ENCODE peak calls at places on chromosomes 11 and 22, in six cellular contexts. Z, G, V, C, N and A are unnamed samples. For H3K4me1, the result is how much of the 10 kb centered on the place peaks cover.

GRCh38 chr11:65442952-65443351 is 20.4 kb downstream of the NEAT1 start:
- DNase-seq in Z (no peak), G (no peak), V (no peak), C (no peak), N (no peak), A (no peak)

GRCh38 chr22:42644422-42645340 is 4.3 kb upstream of the ATP5MGL start:
- DNase-seq in Z (peak), G (no peak), V (peak), C (peak), N (no peak), A (peak)

GRCh38 chr11:29260939-29261705 is 755.7 kb downstream of the KCNA4 start:
- DNase-seq in Z (no peak), G (no peak), V (no peak), C (no peak), N (no peak), A (no peak)

GRCh38 chr11:86551286-86551685 is 121.1 kb downstream of the ME3 start:
- DNase-seq in Z (no peak), G (no peak), V (no peak), C (no peak), N (no peak), A (no peak)

GRCh38 chr11:113994077-113994954 is 19.4 kb downstream of the HTR3A start:
- DNase-seq in Z (no peak), G (peak), V (no peak), C (no peak), N (peak), A (no peak)

GRCh38 chr22:48239461-48240164 is 1477.2 kb downstream of the TBC1D22A start:
- DNase-seq in Z (no peak), G (no peak), V (no peak), C (no peak), N (peak), A (no peak)

GRCh38 chr11:114161486-114162250 is 102.2 kb downstream of the ZBTB16 start:
- DNase-seq in Z (no peak), G (no peak), V (no peak), C (peak), N (no peak), A (no peak)

GRCh38 chr11:5277807-5278206 is 8.1 kb upstream of the HBE1 start:
- DNase-seq in Z (no peak), G (no peak), V (no peak), C (no peak), N (no peak), A (no peak)

GRCh38 chr11:121389651-121390050 is 62.5 kb upstream of the SORL1 start:
- DNase-seq in Z (peak), G (no peak), V (no peak), C (peak), N (no peak), A (no peak)
- H3K4me3 ChIP-seq in Z (no peak), G (no peak), V (no peak), C (no peak), N (no peak), A (no peak)

GRCh38 chr11:44529895-44530412 is 35.5 kb upstream of the CD82 start:
- DNase-seq in Z (no peak), G (no peak), V (no peak), C (no peak), N (no peak), A (no peak)
- H3K4me1 ChIP-seq in Z (under half), G (under half), V (under half), C (under half), N (under half), A (under half)

GRCh38 chr11:66727282-66727882 is 1.6 kb downstream of the SPTBN2 start:
- DNase-seq in Z (no peak), G (no peak), V (peak), C (no peak), N (no peak), A (no peak)
- H3K4me3 ChIP-seq in Z (peak), G (peak), V (peak), C (peak), N (peak), A (peak)

GRCh38 chr11:94130589-94131362 is 2.1 kb downstream of the PANX1 start:
- DNase-seq in Z (no peak), G (no peak), V (no peak), C (no peak), N (no peak), A (peak)
- H3K4me1 ChIP-seq in Z (under half), G (under half), V (under half), C (half or more), N (half or more), A (under half)